ENCODE peak calls at places on chromosomes 4 and X, in nine cellular contexts. One of them, this sample, is unnamed.
A peak's percentile ranks its signal among the peaks of the same experiment; 100 is the strongest.

GRCh38 chr4:8308856-8309771 is 39.6 kb downstream of the HTRA3 start:
- DNase-seq in Panc1: no peak
- DNase-seq in psoas muscle: peak; percentile 91
- DNase-seq in heart right ventricle: peak; percentile 33
- DNase-seq in RWPE2: peak; percentile 59
- DNase-seq in Caco-2: peak; percentile 27
- DNase-seq in WTC11: peak; percentile 10
- DNase-seq in uterus: peak; percentile 81
- DNase-seq in suprapubic skin: peak; percentile 78
- DNase-seq in this sample: peak; percentile 53

GRCh38 chrX:49230500-49231232 is 2.5 kb downstream of the CACNA1F start:
- DNase-seq in Panc1: no peak
- DNase-seq in Caco-2: peak; percentile 74
- DNase-seq in suprapubic skin: no peak
- DNase-seq in uterus: no peak
- DNase-seq in WTC11: peak; percentile 82
- DNase-seq in heart right ventricle: peak; percentile 46
- DNase-seq in RWPE2: no peak
- DNase-seq in psoas muscle: peak; percentile 72
- DNase-seq in this sample: no peak

GRCh38 chrX:40845331-40845911 is 110.1 kb upstream of the MED14 start:
- DNase-seq in RWPE2: no peak
- DNase-seq in suprapubic skin: no peak
- DNase-seq in WTC11: no peak
- DNase-seq in Caco-2: peak; percentile 49
- DNase-seq in psoas muscle: no peak
- DNase-seq in heart right ventricle: peak; percentile 29
- DNase-seq in uterus: peak; percentile 29
- DNase-seq in Panc1: no peak
- DNase-seq in this sample: no peak

GRCh38 chr4:6560416-6561172 is 14.4 kb upstream of the MAN2B2 start:
- DNase-seq in Caco-2: no peak
- DNase-seq in psoas muscle: peak; percentile 49
- DNase-seq in RWPE2: no peak
- DNase-seq in uterus: no peak
- DNase-seq in suprapubic skin: no peak
- DNase-seq in heart right ventricle: no peak
- DNase-seq in Panc1: no peak
- DNase-seq in WTC11: no peak
- DNase-seq in this sample: no peak

GRCh38 chr4:25727711-25728493 is 72.3 kb downstream of the SLC34A2 start:
- DNase-seq in RWPE2: no peak
- DNase-seq in Caco-2: no peak
- DNase-seq in Panc1: no peak
- DNase-seq in suprapubic skin: no peak
- DNase-seq in psoas muscle: no peak
- DNase-seq in heart right ventricle: no peak
- DNase-seq in uterus: no peak
- DNase-seq in WTC11: no peak
- DNase-seq in this sample: no peak

GRCh38 chr4:85200106-85200505 is 233.6 kb upstream of the WDFY3 start:
- DNase-seq in heart right ventricle: no peak
- DNase-seq in uterus: no peak
- DNase-seq in WTC11: no peak
- DNase-seq in RWPE2: no peak
- DNase-seq in Panc1: no peak
- DNase-seq in Caco-2: no peak
- DNase-seq in psoas muscle: no peak
- DNase-seq in suprapubic skin: no peak
- DNase-seq in this sample: no peak

GRCh38 chr4:181645489-181645888 is 597.7 kb upstream of the TENM3 start:
- DNase-seq in WTC11: no peak
- DNase-seq in heart right ventricle: no peak
- DNase-seq in Panc1: no peak
- DNase-seq in RWPE2: no peak
- DNase-seq in suprapubic skin: no peak
- DNase-seq in uterus: no peak
- DNase-seq in Caco-2: no peak
- DNase-seq in psoas muscle: no peak
- DNase-seq in this sample: no peak

GRCh38 chrX:21158678-21159077 is 215.5 kb upstream of the CNKSR2 start:
- DNase-seq in psoas muscle: no peak
- DNase-seq in uterus: no peak
- DNase-seq in WTC11: no peak
- DNase-seq in RWPE2: no peak
- DNase-seq in suprapubic skin: no peak
- DNase-seq in heart right ventricle: no peak
- DNase-seq in Caco-2: no peak
- DNase-seq in Panc1: no peak
- DNase-seq in this sample: no peak

GRCh38 chr4:146342600-146343192 is 128.4 kb downstream of the REELD1 start:
- DNase-seq in psoas muscle: no peak
- DNase-seq in RWPE2: no peak
- DNase-seq in Caco-2: no peak
- DNase-seq in uterus: no peak
- DNase-seq in suprapubic skin: no peak
- DNase-seq in WTC11: peak; percentile 8
- DNase-seq in heart right ventricle: no peak
- DNase-seq in Panc1: no peak
- DNase-seq in this sample: peak; percentile 38

GRCh38 chrX:10157032-10157341 is 212 bp downstream of the CLCN4 start:
- DNase-seq in Panc1: no peak
- DNase-seq in WTC11: no peak
- DNase-seq in Caco-2: no peak
- DNase-seq in uterus: no peak
- DNase-seq in suprapubic skin: no peak
- DNase-seq in RWPE2: no peak
- DNase-seq in heart right ventricle: no peak
- DNase-seq in psoas muscle: no peak
- DNase-seq in this sample: no peak

GRCh38 chr4:105683038-105683437 is 25.5 kb downstream of the INTS12 start:
- DNase-seq in suprapubic skin: no peak
- DNase-seq in Panc1: no peak
- DNase-seq in heart right ventricle: no peak
- DNase-seq in WTC11: no peak
- DNase-seq in RWPE2: no peak
- DNase-seq in uterus: no peak
- DNase-seq in Caco-2: no peak
- DNase-seq in psoas muscle: no peak
- DNase-seq in this sample: no peak

GRCh38 chr4:20127626-20128025 is 124.1 kb upstream of the SLIT2 start:
- DNase-seq in suprapubic skin: no peak
- DNase-seq in Panc1: no peak
- DNase-seq in WTC11: no peak
- DNase-seq in RWPE2: no peak
- DNase-seq in heart right ventricle: no peak
- DNase-seq in uterus: no peak
- DNase-seq in Caco-2: no peak
- DNase-seq in psoas muscle: no peak
- DNase-seq in this sample: no peak

GRCh38 chr4:113693993-113694392 is 67.5 kb downstream of the CAMK2D start:
- DNase-seq in WTC11: no peak
- DNase-seq in psoas muscle: no peak
- DNase-seq in RWPE2: no peak
- DNase-seq in suprapubic skin: no peak
- DNase-seq in Caco-2: no peak
- DNase-seq in Panc1: no peak
- DNase-seq in heart right ventricle: no peak
- DNase-seq in uterus: no peak
- DNase-seq in this sample: no peak

GRCh38 chr4:132548463-132548862 is 600.6 kb upstream of the PCDH10 start:
- DNase-seq in uterus: no peak
- DNase-seq in Caco-2: no peak
- DNase-seq in heart right ventricle: no peak
- DNase-seq in Panc1: no peak
- DNase-seq in psoas muscle: no peak
- DNase-seq in suprapubic skin: no peak
- DNase-seq in RWPE2: no peak
- DNase-seq in WTC11: peak; percentile 14
- DNase-seq in this sample: no peak
- TF ChIP-seq CTCF in uterus: no peak
- TF ChIP-seq CTCF in Caco-2: no peak
- TF ChIP-seq CTCF in heart right ventricle: no peak
- TF ChIP-seq CTCF in Panc1: no peak
- TF ChIP-seq CTCF in psoas muscle: no peak
- TF ChIP-seq CTCF in suprapubic skin: no peak
- TF ChIP-seq CTCF in RWPE2: no peak
- TF ChIP-seq CTCF in WTC11: no peak
- TF ChIP-seq CTCF in this sample: no peak

GRCh38 chr4:126582737-126583136 is 1050.0 kb upstream of the INTU start:
- DNase-seq in psoas muscle: no peak
- DNase-seq in Caco-2: no peak
- DNase-seq in uterus: no peak
- DNase-seq in heart right ventricle: no peak
- DNase-seq in WTC11: peak; percentile 17
- DNase-seq in Panc1: no peak
- DNase-seq in RWPE2: no peak
- DNase-seq in suprapubic skin: no peak
- DNase-seq in this sample: no peak
- TF ChIP-seq CTCF in psoas muscle: no peak
- TF ChIP-seq CTCF in Caco-2: no peak
- TF ChIP-seq CTCF in uterus: no peak
- TF ChIP-seq CTCF in heart right ventricle: no peak
- TF ChIP-seq CTCF in WTC11: no peak
- TF ChIP-seq CTCF in Panc1: no peak
- TF ChIP-seq CTCF in RWPE2: no peak
- TF ChIP-seq CTCF in suprapubic skin: no peak
- TF ChIP-seq CTCF in this sample: no peak

DNA sequence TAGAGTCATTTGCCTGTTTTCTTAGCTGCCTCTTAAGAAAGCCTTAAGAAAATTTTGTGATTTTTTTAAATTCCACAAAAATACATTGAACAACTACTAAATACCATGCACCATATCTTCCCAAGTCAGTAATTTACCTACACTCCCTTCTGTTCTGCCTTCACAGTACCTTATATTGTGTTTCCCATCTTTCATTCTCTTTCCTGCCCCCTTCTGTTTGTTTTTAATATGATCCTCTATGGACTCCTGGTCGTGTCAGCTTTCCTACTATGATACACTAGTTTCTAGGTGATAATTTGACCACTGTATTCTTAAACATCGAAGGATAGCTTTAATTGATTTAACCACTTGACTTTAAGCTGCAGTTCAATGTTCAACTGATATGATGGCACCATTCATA is 297.7 kb upstream of the HAND2 start:
- DNase-seq in RWPE2: no peak
- DNase-seq in heart right ventricle: no peak
- DNase-seq in uterus: no peak
- DNase-seq in Panc1: no peak
- DNase-seq in Caco-2: no peak
- DNase-seq in psoas muscle: no peak
- DNase-seq in suprapubic skin: no peak
- DNase-seq in WTC11: no peak
- DNase-seq in this sample: peak; percentile 6
- TF ChIP-seq CTCF in RWPE2: no peak
- TF ChIP-seq CTCF in heart right ventricle: no peak
- TF ChIP-seq CTCF in uterus: no peak
- TF ChIP-seq CTCF in Panc1: no peak
- TF ChIP-seq CTCF in Caco-2: no peak
- TF ChIP-seq CTCF in psoas muscle: no peak
- TF ChIP-seq CTCF in suprapubic skin: no peak
- TF ChIP-seq CTCF in WTC11: no peak
- TF ChIP-seq CTCF in this sample: no peak

GRCh38 chrX:80578518-80579105 is 158.4 kb downstream of the TENT5D start:
- DNase-seq in Panc1: peak; percentile 15
- DNase-seq in Caco-2: no peak
- DNase-seq in suprapubic skin: no peak
- DNase-seq in WTC11: no peak
- DNase-seq in RWPE2: no peak
- DNase-seq in psoas muscle: no peak
- DNase-seq in uterus: no peak
- DNase-seq in heart right ventricle: no peak
- DNase-seq in this sample: peak; percentile 32
- TF ChIP-seq CTCF in Panc1: peak; percentile 65
- TF ChIP-seq CTCF in Caco-2: peak; percentile 37
- TF ChIP-seq CTCF in suprapubic skin: no peak
- TF ChIP-seq CTCF in WTC11: peak; percentile 28
- TF ChIP-seq CTCF in RWPE2: peak; percentile 54
- TF ChIP-seq CTCF in psoas muscle: peak; percentile 41
- TF ChIP-seq CTCF in uterus: no peak
- TF ChIP-seq CTCF in heart right ventricle: no peak
- TF ChIP-seq CTCF in this sample: peak; percentile 27

GRCh38 chr4:86564795-86565194 is 29.3 kb upstream of the PTPN13 start:
- DNase-seq in psoas muscle: no peak
- DNase-seq in Panc1: no peak
- DNase-seq in RWPE2: no peak
- DNase-seq in suprapubic skin: no peak
- DNase-seq in heart right ventricle: no peak
- DNase-seq in Caco-2: no peak
- DNase-seq in WTC11: no peak
- DNase-seq in uterus: no peak
- DNase-seq in this sample: peak; percentile 13
- TF ChIP-seq CTCF in psoas muscle: no peak
- TF ChIP-seq CTCF in Panc1: no peak
- TF ChIP-seq CTCF in RWPE2: peak; percentile 8
- TF ChIP-seq CTCF in suprapubic skin: no peak
- TF ChIP-seq CTCF in heart right ventricle: no peak
- TF ChIP-seq CTCF in Caco-2: no peak
- TF ChIP-seq CTCF in WTC11: no peak
- TF ChIP-seq CTCF in uterus: no peak
- TF ChIP-seq CTCF in this sample: no peak

GRCh38 chr4:121991968-121992367 is 40.1 kb upstream of the TRPC3 start:
- DNase-seq in Panc1: no peak
- DNase-seq in uterus: no peak
- DNase-seq in WTC11: no peak
- DNase-seq in suprapubic skin: no peak
- DNase-seq in heart right ventricle: no peak
- DNase-seq in RWPE2: no peak
- DNase-seq in Caco-2: no peak
- DNase-seq in psoas muscle: no peak
- DNase-seq in this sample: no peak

GRCh38 chr4:121989715-121990114 is 37.9 kb upstream of the TRPC3 start:
- DNase-seq in uterus: no peak
- DNase-seq in WTC11: no peak
- DNase-seq in psoas muscle: no peak
- DNase-seq in RWPE2: no peak
- DNase-seq in Caco-2: no peak
- DNase-seq in heart right ventricle: no peak
- DNase-seq in Panc1: no peak
- DNase-seq in suprapubic skin: no peak
- DNase-seq in this sample: no peak

GRCh38 chr4:121990489-121990888 is 38.6 kb upstream of the TRPC3 start:
- DNase-seq in Caco-2: no peak
- DNase-seq in suprapubic skin: no peak
- DNase-seq in RWPE2: no peak
- DNase-seq in uterus: no peak
- DNase-seq in Panc1: no peak
- DNase-seq in WTC11: no peak
- DNase-seq in psoas muscle: no peak
- DNase-seq in heart right ventricle: no peak
- DNase-seq in this sample: no peak

DNA sequence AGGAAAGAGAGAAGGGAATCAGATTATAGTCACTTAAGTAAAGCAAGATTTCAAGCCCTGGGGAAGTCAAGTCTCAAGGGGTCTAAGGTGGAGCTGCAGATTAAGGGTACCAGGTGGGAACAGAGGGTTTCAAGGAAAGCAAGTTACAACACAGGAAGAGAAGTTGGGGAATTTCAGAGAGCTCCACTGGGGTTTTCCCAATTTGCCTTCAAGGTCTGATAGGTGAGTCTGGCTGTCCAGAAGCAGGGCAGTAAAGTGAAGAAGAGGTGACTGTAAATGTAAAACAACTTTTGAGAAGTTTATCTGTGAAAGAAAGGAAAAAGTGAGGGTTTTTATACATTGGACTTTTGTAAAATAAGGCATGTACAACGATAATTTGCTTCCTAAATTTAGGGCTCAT is 37.1 kb upstream of the TRPC3 start:
- DNase-seq in RWPE2: no peak
- DNase-seq in suprapubic skin: no peak
- DNase-seq in Caco-2: no peak
- DNase-seq in heart right ventricle: no peak
- DNase-seq in psoas muscle: no peak
- DNase-seq in Panc1: no peak
- DNase-seq in uterus: no peak
- DNase-seq in WTC11: no peak
- DNase-seq in this sample: no peak
- TF ChIP-seq CTCF in RWPE2: no peak
- TF ChIP-seq CTCF in suprapubic skin: no peak
- TF ChIP-seq CTCF in Caco-2: no peak
- TF ChIP-seq CTCF in heart right ventricle: no peak
- TF ChIP-seq CTCF in psoas muscle: no peak
- TF ChIP-seq CTCF in Panc1: no peak
- TF ChIP-seq CTCF in uterus: no peak
- TF ChIP-seq CTCF in WTC11: no peak
- TF ChIP-seq CTCF in this sample: no peak